ENCODE peak calls at places on chromosomes 16 and 17, in nine cellular contexts. One of them, this sample, is unnamed.

GRCh38 chr17:20174588-20175265 is 165.6 kb downstream of the SPECC1 start:
- DNase-seq in GM23248: peak; percentile 55
- DNase-seq in heart right ventricle: no peak
- DNase-seq in A549: no peak
- DNase-seq in IMR-90: peak; percentile 76
- DNase-seq in esophagus muscularis mucosa: no peak
- DNase-seq in substantia nigra: no peak
- DNase-seq in dorsolateral prefrontal cortex: no peak
- DNase-seq in CD8-positive, alpha-beta memory T cell: no peak
- DNase-seq in this sample: no peak

GRCh38 chr16:57069635-57070350 is 22.6 kb upstream of the CPNE2 start:
- DNase-seq in esophagus muscularis mucosa: no peak
- DNase-seq in dorsolateral prefrontal cortex: no peak
- DNase-seq in IMR-90: no peak
- DNase-seq in substantia nigra: no peak
- DNase-seq in A549: no peak
- DNase-seq in heart right ventricle: no peak
- DNase-seq in CD8-positive, alpha-beta memory T cell: no peak
- DNase-seq in GM23248: no peak
- DNase-seq in this sample: no peak

GRCh38 chr17:62671553-62671952 is 44.1 kb downstream of the MRC2 start:
- DNase-seq in CD8-positive, alpha-beta memory T cell: no peak
- DNase-seq in A549: no peak
- DNase-seq in GM23248: no peak
- DNase-seq in esophagus muscularis mucosa: no peak
- DNase-seq in heart right ventricle: no peak
- DNase-seq in substantia nigra: no peak
- DNase-seq in dorsolateral prefrontal cortex: no peak
- DNase-seq in IMR-90: no peak
- DNase-seq in this sample: peak; percentile 78

GRCh38 chr17:34703533-34703932 is 124.2 kb downstream of the TMEM132E start:
- DNase-seq in GM23248: peak; percentile 60
- DNase-seq in heart right ventricle: peak; percentile 15
- DNase-seq in substantia nigra: no peak
- DNase-seq in esophagus muscularis mucosa: no peak
- DNase-seq in IMR-90: peak; percentile 43
- DNase-seq in A549: peak; percentile 37
- DNase-seq in CD8-positive, alpha-beta memory T cell: peak; percentile 4
- DNase-seq in dorsolateral prefrontal cortex: no peak
- DNase-seq in this sample: peak; percentile 62

GRCh38 chr17:50634915-50635719 is 436 bp downstream of the ABCC3 start:
- DNase-seq in A549: no peak
- DNase-seq in substantia nigra: no peak
- DNase-seq in dorsolateral prefrontal cortex: no peak
- DNase-seq in esophagus muscularis mucosa: no peak
- DNase-seq in IMR-90: no peak
- DNase-seq in CD8-positive, alpha-beta memory T cell: no peak
- DNase-seq in heart right ventricle: no peak
- DNase-seq in GM23248: peak; percentile 48
- DNase-seq in this sample: peak; percentile 47

GRCh38 chr17:35725917-35726608 is 5.4 kb upstream of the RASL10B start:
- DNase-seq in dorsolateral prefrontal cortex: no peak
- DNase-seq in GM23248: no peak
- DNase-seq in heart right ventricle: no peak
- DNase-seq in IMR-90: no peak
- DNase-seq in A549: no peak
- DNase-seq in esophagus muscularis mucosa: no peak
- DNase-seq in CD8-positive, alpha-beta memory T cell: no peak
- DNase-seq in substantia nigra: no peak
- DNase-seq in this sample: no peak

GRCh38 chr16:4323845-4324478 is 8.1 kb downstream of the GLIS2 start:
- DNase-seq in GM23248: peak; percentile 70
- DNase-seq in IMR-90: peak; percentile 42
- DNase-seq in esophagus muscularis mucosa: no peak
- DNase-seq in substantia nigra: no peak
- DNase-seq in dorsolateral prefrontal cortex: no peak
- DNase-seq in heart right ventricle: peak; percentile 72
- DNase-seq in A549: peak; percentile 64
- DNase-seq in CD8-positive, alpha-beta memory T cell: no peak
- DNase-seq in this sample: peak; percentile 68

GRCh38 chr16:28553776-28554633 is at the start of gene SGF29:
- DNase-seq in esophagus muscularis mucosa: peak; percentile 98
- DNase-seq in dorsolateral prefrontal cortex: peak; percentile 90
- DNase-seq in substantia nigra: peak; percentile 93
- DNase-seq in IMR-90: peak; percentile 89
- DNase-seq in CD8-positive, alpha-beta memory T cell: peak; percentile 90
- DNase-seq in GM23248: peak; percentile 95
- DNase-seq in heart right ventricle: peak; percentile 95
- DNase-seq in A549: peak; percentile 93
- DNase-seq in this sample: peak; percentile 94

GRCh38 chr17:44830359-44831269 is 527 bp upstream of the GJC1 start:
- DNase-seq in dorsolateral prefrontal cortex: peak; percentile 44
- DNase-seq in CD8-positive, alpha-beta memory T cell: no peak
- DNase-seq in A549: peak; percentile 59
- DNase-seq in heart right ventricle: no peak
- DNase-seq in esophagus muscularis mucosa: no peak
- DNase-seq in IMR-90: no peak
- DNase-seq in GM23248: peak; percentile 64
- DNase-seq in substantia nigra: no peak
- DNase-seq in this sample: no peak

GRCh38 chr16:30054959-30055553 is 10.5 kb upstream of the ALDOA start:
- DNase-seq in IMR-90: no peak
- DNase-seq in A549: peak; percentile 67
- DNase-seq in esophagus muscularis mucosa: no peak
- DNase-seq in GM23248: no peak
- DNase-seq in heart right ventricle: no peak
- DNase-seq in CD8-positive, alpha-beta memory T cell: no peak
- DNase-seq in substantia nigra: no peak
- DNase-seq in dorsolateral prefrontal cortex: no peak
- DNase-seq in this sample: peak; percentile 77

GRCh38 chr16:17358846-17359245 is 111.9 kb downstream of the XYLT1 start:
- DNase-seq in heart right ventricle: no peak
- DNase-seq in dorsolateral prefrontal cortex: no peak
- DNase-seq in IMR-90: no peak
- DNase-seq in CD8-positive, alpha-beta memory T cell: no peak
- DNase-seq in A549: no peak
- DNase-seq in substantia nigra: no peak
- DNase-seq in GM23248: peak; percentile 25
- DNase-seq in esophagus muscularis mucosa: no peak
- DNase-seq in this sample: no peak

GRCh38 chr17:37742762-37743611 is 1.9 kb downstream of the HNF1B start:
- DNase-seq in A549: peak; percentile 69
- DNase-seq in CD8-positive, alpha-beta memory T cell: no peak
- DNase-seq in esophagus muscularis mucosa: no peak
- DNase-seq in IMR-90: no peak
- DNase-seq in substantia nigra: no peak
- DNase-seq in GM23248: peak; percentile 29
- DNase-seq in dorsolateral prefrontal cortex: no peak
- DNase-seq in heart right ventricle: no peak
- DNase-seq in this sample: peak; percentile 39

GRCh38 chr16:12260647-12261262 is 284.2 kb downstream of the SNX29 start:
- DNase-seq in substantia nigra: no peak
- DNase-seq in IMR-90: peak; percentile 84
- DNase-seq in A549: peak; percentile 71
- DNase-seq in heart right ventricle: peak; percentile 28
- DNase-seq in esophagus muscularis mucosa: no peak
- DNase-seq in CD8-positive, alpha-beta memory T cell: no peak
- DNase-seq in dorsolateral prefrontal cortex: no peak
- DNase-seq in GM23248: no peak
- DNase-seq in this sample: no peak

GRCh38 chr17:28711723-28712036 is at the start of gene PROCA1:
- DNase-seq in A549: no peak
- DNase-seq in substantia nigra: no peak
- DNase-seq in IMR-90: no peak
- DNase-seq in GM23248: no peak
- DNase-seq in dorsolateral prefrontal cortex: no peak
- DNase-seq in heart right ventricle: no peak
- DNase-seq in CD8-positive, alpha-beta memory T cell: no peak
- DNase-seq in esophagus muscularis mucosa: no peak
- DNase-seq in this sample: no peak

GRCh38 chr17:47618416-47618815 is 31.3 kb upstream of the KPNB1 start:
- DNase-seq in GM23248: peak; percentile 58
- DNase-seq in esophagus muscularis mucosa: no peak
- DNase-seq in A549: peak; percentile 42
- DNase-seq in substantia nigra: no peak
- DNase-seq in CD8-positive, alpha-beta memory T cell: no peak
- DNase-seq in dorsolateral prefrontal cortex: no peak
- DNase-seq in IMR-90: peak; percentile 20
- DNase-seq in heart right ventricle: no peak
- DNase-seq in this sample: no peak

DNA sequence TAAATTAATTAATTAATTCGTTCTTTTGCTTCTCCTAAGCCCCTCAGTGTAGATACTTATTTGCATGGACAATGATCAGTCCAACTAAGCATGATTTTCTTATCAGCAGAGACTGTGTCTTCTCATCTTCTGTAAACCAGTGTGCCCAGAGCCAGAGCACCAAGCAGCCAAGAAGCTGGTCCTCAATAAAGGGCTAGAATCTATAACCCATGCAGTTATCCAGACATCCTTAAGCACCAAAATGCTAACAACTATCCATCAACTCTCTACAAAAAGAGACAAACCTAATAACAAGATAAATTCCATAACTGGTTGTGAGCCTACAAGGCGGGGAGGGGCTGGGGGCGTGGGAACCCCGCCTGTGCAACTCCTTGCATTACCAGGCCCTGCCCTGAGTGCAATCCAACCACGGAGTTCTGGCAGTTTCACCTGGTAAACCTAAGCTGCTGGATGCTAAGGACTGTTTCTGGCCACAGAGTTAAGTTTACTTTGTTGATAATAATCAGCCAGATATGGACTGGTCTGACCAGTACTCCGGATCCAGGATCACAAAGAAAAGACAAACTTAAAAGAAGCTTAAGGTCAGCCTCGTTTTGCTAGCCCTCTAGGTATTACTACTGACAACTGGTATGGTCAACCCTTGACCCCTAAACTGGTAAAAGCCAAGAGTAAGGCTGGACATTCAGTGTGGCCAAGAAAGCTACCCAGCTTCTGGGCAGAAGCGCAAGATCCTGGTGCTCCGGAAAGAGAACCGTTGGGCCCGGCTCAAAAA is 51.5 kb downstream of the ZFHX3 start:
- DNase-seq in substantia nigra: no peak
- DNase-seq in CD8-positive, alpha-beta memory T cell: no peak
- DNase-seq in dorsolateral prefrontal cortex: no peak
- DNase-seq in esophagus muscularis mucosa: no peak
- DNase-seq in GM23248: no peak
- DNase-seq in heart right ventricle: no peak
- DNase-seq in IMR-90: no peak
- DNase-seq in A549: no peak
- DNase-seq in this sample: peak; percentile 50
- H3K27ac ChIP-seq in substantia nigra: no peak overlapping the region
- H3K27ac ChIP-seq in CD8-positive, alpha-beta memory T cell: no peak overlapping the region
- H3K27ac ChIP-seq in dorsolateral prefrontal cortex: no peak overlapping the region
- H3K27ac ChIP-seq in esophagus muscularis mucosa: peak overlapping the region; percentile 9
- H3K27ac ChIP-seq in GM23248: no peak overlapping the region
- H3K27ac ChIP-seq in heart right ventricle: no peak overlapping the region
- H3K27ac ChIP-seq in IMR-90: no peak overlapping the region
- H3K27ac ChIP-seq in A549: peak overlapping the region; percentile 28
- H3K27ac ChIP-seq in this sample: no peak overlapping the region

GRCh38 chr16:74586948-74587347 is 20.0 kb downstream of the GLG1 start:
- DNase-seq in heart right ventricle: no peak
- DNase-seq in CD8-positive, alpha-beta memory T cell: no peak
- DNase-seq in dorsolateral prefrontal cortex: no peak
- DNase-seq in substantia nigra: no peak
- DNase-seq in A549: no peak
- DNase-seq in GM23248: no peak
- DNase-seq in esophagus muscularis mucosa: no peak
- DNase-seq in IMR-90: no peak
- DNase-seq in this sample: no peak
- H3K27ac ChIP-seq in heart right ventricle: no peak overlapping the region
- H3K27ac ChIP-seq in CD8-positive, alpha-beta memory T cell: no peak overlapping the region
- H3K27ac ChIP-seq in dorsolateral prefrontal cortex: no peak overlapping the region
- H3K27ac ChIP-seq in substantia nigra: no peak overlapping the region
- H3K27ac ChIP-seq in A549: no peak overlapping the region
- H3K27ac ChIP-seq in GM23248: no peak overlapping the region
- H3K27ac ChIP-seq in esophagus muscularis mucosa: no peak overlapping the region
- H3K27ac ChIP-seq in IMR-90: no peak overlapping the region
- H3K27ac ChIP-seq in this sample: no peak overlapping the region

DNA sequence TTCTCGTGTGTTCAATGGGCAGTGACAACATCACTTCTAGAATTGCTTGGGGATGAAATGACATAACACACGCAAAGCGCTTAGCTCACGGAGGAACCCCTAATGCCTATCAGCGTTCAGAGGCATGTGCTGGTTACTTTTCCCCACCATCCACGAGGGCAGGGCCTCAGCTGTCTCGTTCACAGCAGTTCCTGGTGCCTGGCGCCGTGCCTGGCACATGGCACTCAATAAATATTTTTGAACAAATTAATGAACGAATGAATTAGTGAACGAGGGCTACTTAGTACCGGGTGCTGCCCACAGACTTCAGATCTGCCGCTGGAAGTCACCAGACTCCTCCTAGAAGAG is 14.1 kb upstream of the CIBAR2 start:
- DNase-seq in A549: no peak
- DNase-seq in substantia nigra: no peak
- DNase-seq in GM23248: no peak
- DNase-seq in dorsolateral prefrontal cortex: no peak
- DNase-seq in heart right ventricle: no peak
- DNase-seq in CD8-positive, alpha-beta memory T cell: no peak
- DNase-seq in IMR-90: no peak
- DNase-seq in esophagus muscularis mucosa: no peak
- DNase-seq in this sample: no peak
- H3K27ac ChIP-seq in A549: peak overlapping the region; percentile 29
- H3K27ac ChIP-seq in substantia nigra: no peak overlapping the region
- H3K27ac ChIP-seq in GM23248: peak overlapping the region; percentile 26
- H3K27ac ChIP-seq in dorsolateral prefrontal cortex: no peak overlapping the region
- H3K27ac ChIP-seq in heart right ventricle: peak overlapping the region; percentile 77
- H3K27ac ChIP-seq in CD8-positive, alpha-beta memory T cell: no peak overlapping the region
- H3K27ac ChIP-seq in IMR-90: peak overlapping the region; percentile 21
- H3K27ac ChIP-seq in esophagus muscularis mucosa: peak overlapping the region; percentile 54
- H3K27ac ChIP-seq in this sample: peak overlapping the region; percentile 42

GRCh38 chr16:67946128-67946569 is 2.2 kb upstream of the LCAT start:
- DNase-seq in esophagus muscularis mucosa: no peak
- DNase-seq in dorsolateral prefrontal cortex: no peak
- DNase-seq in CD8-positive, alpha-beta memory T cell: no peak
- DNase-seq in IMR-90: no peak
- DNase-seq in GM23248: no peak
- DNase-seq in A549: no peak
- DNase-seq in substantia nigra: no peak
- DNase-seq in heart right ventricle: no peak
- DNase-seq in this sample: no peak

GRCh38 chr16:67944690-67945391 is 921 bp upstream of the LCAT start:
- DNase-seq in GM23248: no peak
- DNase-seq in substantia nigra: no peak
- DNase-seq in heart right ventricle: no peak
- DNase-seq in esophagus muscularis mucosa: no peak
- DNase-seq in CD8-positive, alpha-beta memory T cell: no peak
- DNase-seq in IMR-90: no peak
- DNase-seq in dorsolateral prefrontal cortex: no peak
- DNase-seq in A549: no peak
- DNase-seq in this sample: peak; percentile 62

GRCh38 chr16:67943619-67944503 is at the start of gene LCAT:
- DNase-seq in IMR-90: no peak
- DNase-seq in substantia nigra: peak; percentile 64
- DNase-seq in esophagus muscularis mucosa: no peak
- DNase-seq in A549: no peak
- DNase-seq in CD8-positive, alpha-beta memory T cell: no peak
- DNase-seq in dorsolateral prefrontal cortex: peak; percentile 85
- DNase-seq in GM23248: no peak
- DNase-seq in heart right ventricle: peak; percentile 62
- DNase-seq in this sample: no peak

GRCh38 chr16:67946966-67947558 is 3.1 kb upstream of the LCAT start:
- DNase-seq in IMR-90: no peak
- DNase-seq in A549: no peak
- DNase-seq in heart right ventricle: no peak
- DNase-seq in CD8-positive, alpha-beta memory T cell: no peak
- DNase-seq in GM23248: no peak
- DNase-seq in esophagus muscularis mucosa: no peak
- DNase-seq in substantia nigra: no peak
- DNase-seq in dorsolateral prefrontal cortex: no peak
- DNase-seq in this sample: peak; percentile 37

GRCh38 chr16:67945392-67945933 is 1.5 kb upstream of the LCAT start:
- DNase-seq in substantia nigra: no peak
- DNase-seq in GM23248: no peak
- DNase-seq in CD8-positive, alpha-beta memory T cell: no peak
- DNase-seq in heart right ventricle: no peak
- DNase-seq in esophagus muscularis mucosa: no peak
- DNase-seq in A549: no peak
- DNase-seq in IMR-90: no peak
- DNase-seq in dorsolateral prefrontal cortex: no peak
- DNase-seq in this sample: no peak
- H3K27ac ChIP-seq in substantia nigra: peak overlapping the region; percentile 92
- H3K27ac ChIP-seq in GM23248: no peak overlapping the region
- H3K27ac ChIP-seq in CD8-positive, alpha-beta memory T cell: no peak overlapping the region
- H3K27ac ChIP-seq in heart right ventricle: peak overlapping the region; percentile 77
- H3K27ac ChIP-seq in esophagus muscularis mucosa: peak overlapping the region; percentile 81
- H3K27ac ChIP-seq in A549: no peak overlapping the region
- H3K27ac ChIP-seq in IMR-90: no peak overlapping the region
- H3K27ac ChIP-seq in dorsolateral prefrontal cortex: no peak overlapping the region
- H3K27ac ChIP-seq in this sample: no peak overlapping the region

This sample was measured in pancreas.